ENCODE peak calls at places on chromosomes 5 and 9, in ten cellular contexts. Y is progenitor cell of endocrine pancreas; G is iPS-NIHi11; C is CD8-positive, alpha-beta T cell; A is small intestine; F is stimulated activated CD4-positive, alpha-beta T cell treated with anti-CD3 and anti-CD28 coated beads, Interleukin-12 subunit alpha, Interleukin-12 subunit beta, amount 100 ng/mL, for 24 hours; K is PC-3; M is AML-193; E is NCI-H1694 treated with DMSO at 0.1 percent for 48 hours; L is ELR. W is an unnamed sample.

GRCh38 chr5:128083811-128084227 is 253 bp downstream of the SLC12A2 start:
- DNase-seq in L (no peak), F (no peak), E (peak; percentile 42), G (peak; percentile 76), Y (peak; percentile 64), C (peak; percentile 9), K (no peak), A (no peak), M (no peak), W (no peak)

GRCh38 chr9:120532475-120532874 is 47.5 kb downstream of the CDK5RAP2 start:
- DNase-seq in C (no peak), K (peak; percentile 70), L (peak; percentile 47), G (no peak), M (no peak), E (no peak), A (peak; percentile 94), F (no peak), Y (no peak), W (no peak)

GRCh38 chr5:95801961-95802360 is 20.6 kb downstream of the GLRX start:
- DNase-seq in F (no peak), M (no peak), K (no peak), A (no peak), L (no peak), E (no peak), G (no peak), C (no peak), Y (no peak), W (no peak)

GRCh38 chr9:137077010-137077747 is at the start of gene UAP1L1:
- DNase-seq in G (peak; percentile 55), M (peak; percentile 41), E (no peak), L (peak; percentile 74), A (peak; percentile 45), K (peak; percentile 26), Y (no peak), F (peak; percentile 43), C (peak; percentile 21), W (peak; percentile 79)

GRCh38 chr9:134549336-134549735 is 92.3 kb upstream of the COL5A1 start:
- DNase-seq in C (no peak), G (no peak), F (no peak), Y (no peak), M (no peak), A (no peak), K (no peak), L (no peak), E (no peak), W (no peak)

GRCh38 chr5:136731241-136731885 is 366.0 kb upstream of the TRPC7 start:
- DNase-seq in E (no peak), K (peak; percentile 78), Y (no peak), C (no peak), A (no peak), F (no peak), G (no peak), M (no peak), L (no peak), W (no peak)

GRCh38 chr9:81687521-81688261 is 1.7 kb downstream of the TLE1 start:
- DNase-seq in F (no peak), M (no peak), A (peak; percentile 31), K (peak; percentile 23), C (no peak), G (peak; percentile 58), L (peak; percentile 44), Y (peak; percentile 51), E (no peak), W (no peak)

GRCh38 chr5:56580864-56581263 is 234.5 kb upstream of the MAP3K1 start:
- DNase-seq in K (no peak), G (no peak), E (no peak), M (no peak), A (no peak), C (no peak), Y (no peak), L (no peak), F (no peak), W (no peak)

GRCh38 chr5:15694694-15695093 is 194.7 kb downstream of the FBXL7 start:
- DNase-seq in K (no peak), A (no peak), E (no peak), M (no peak), C (no peak), G (no peak), Y (no peak), L (no peak), F (no peak), W (no peak)

GRCh38 chr5:148335259-148335658 is at the start of gene SPINK9:
- DNase-seq in Y (no peak), M (no peak), G (no peak), E (no peak), C (no peak), K (no peak), F (no peak), L (no peak), A (no peak), W (no peak)

GRCh38 chr9:133708123-133708769 is 29.9 kb downstream of the SARDH start:
- DNase-seq in C (no peak), F (no peak), M (no peak), G (no peak), Y (no peak), L (no peak), A (no peak), K (no peak), E (no peak), W (no peak)

GRCh38 chr5:122392844-122393243 is 80.8 kb downstream of the SNCAIP start:
- DNase-seq in G (no peak), K (peak; percentile 2), A (no peak), C (no peak), L (no peak), E (no peak), M (no peak), Y (no peak), F (no peak), W (no peak)

GRCh38 chr5:66932446-66932845 is 264.2 kb downstream of the CD180 start:
- DNase-seq in C (no peak), A (no peak), F (no peak), M (no peak), L (no peak), Y (no peak), K (no peak), E (no peak), G (no peak), W (no peak)

GRCh38 chr5:154287136-154287535 is 96.6 kb downstream of the GALNT10 start:
- DNase-seq in F (no peak), G (peak; percentile 33), L (peak; percentile 81), M (no peak), A (peak; percentile 11), Y (no peak), C (no peak), E (no peak), K (peak; percentile 89), W (no peak)

GRCh38 chr5:99089822-99090549 is 161.2 kb upstream of the CHD1 start:
- DNase-seq in A (no peak), Y (no peak), C (no peak), L (no peak), G (no peak), M (no peak), K (no peak), F (no peak), E (no peak), W (no peak)

GRCh38 chr5:120567921-120568320 is 103.8 kb downstream of the PRR16 start:
- DNase-seq in M (no peak), G (no peak), L (no peak), F (no peak), A (no peak), E (no peak), K (no peak), Y (no peak), C (no peak), W (no peak)

GRCh38 chr5:62578540-62578939 is at the start of gene LRRC70:
- DNase-seq in M (peak; percentile 95), Y (no peak), L (peak; percentile 69), C (no peak), G (peak; percentile 24), A (peak; percentile 23), F (no peak), K (no peak), E (no peak), W (peak; percentile 48)